ENCODE peak calls at places on chromosomes 11 and 22, in ten cellular contexts. O, L, A, H, E, Y, B, Z, N and S are unnamed samples.

GRCh38 chr11:66056541-66056940 is 4.4 kb downstream of the SF3B2 start:
- DNase-seq in L (no peak), Y (no peak), E (peak; percentile 76), H (no peak), N (no peak), B (peak; percentile 57), O (no peak), Z (no peak), A (no peak), S (no peak)

GRCh38 chr22:47204002-47204979 is 441.8 kb downstream of the TBC1D22A start:
- DNase-seq in L (no peak), N (no peak), O (no peak), Y (no peak), A (no peak), B (peak; percentile 8), H (no peak), Z (no peak), E (no peak), S (no peak)

GRCh38 chr11:34633990-34634725 is 13.3 kb downstream of the EHF start:
- DNase-seq in N (peak; percentile 29), A (no peak), B (peak; percentile 53), L (no peak), Z (no peak), Y (peak; percentile 55), E (peak; percentile 57), O (peak; percentile 45), H (peak; percentile 61), S (no peak)

GRCh38 chr11:8803973-8804372 is 107.0 kb upstream of the AKIP1 start:
- DNase-seq in O (no peak), Y (no peak), B (no peak), N (no peak), A (no peak), Z (no peak), E (no peak), H (no peak), L (no peak), S (no peak)

GRCh38 chr22:44595841-44596341 is 97.9 kb upstream of the RTL6 start:
- DNase-seq in Z (no peak), Y (no peak), H (no peak), L (no peak), B (peak; percentile 53), A (peak; percentile 49), N (no peak), E (peak; percentile 25), O (peak; percentile 60), S (no peak)

GRCh38 chr11:134393638-134394037 is 18.4 kb downstream of the B3GAT1 start:
- DNase-seq in B (no peak), E (no peak), L (no peak), N (no peak), A (peak; percentile 51), Z (no peak), O (no peak), Y (no peak), H (no peak), S (no peak)

GRCh38 chr11:7436657-7437056 is 48.6 kb upstream of the OLFML1 start:
- DNase-seq in B (no peak), L (no peak), O (no peak), N (peak; percentile 29), A (no peak), E (no peak), H (no peak), Y (no peak), Z (no peak), S (no peak)

GRCh38 chr11:40759341-40759740 is 700.1 kb downstream of the LRRC4C start:
- DNase-seq in A (no peak), L (no peak), E (no peak), B (no peak), H (no peak), Y (no peak), N (no peak), O (no peak), Z (no peak), S (no peak)

GRCh38 chr11:59463176-59463575 is 6.4 kb downstream of the OR4D6 start:
- DNase-seq in O (no peak), L (no peak), Y (peak; percentile 10), H (no peak), E (peak; percentile 33), Z (no peak), A (no peak), B (peak; percentile 31), N (no peak), S (no peak)

GRCh38 chr11:47511927-47512326 is 41.0 kb downstream of the CELF1 start:
- DNase-seq in B (no peak), L (no peak), N (no peak), E (no peak), Y (no peak), O (no peak), H (no peak), Z (no peak), A (no peak), S (no peak)

GRCh38 chr11:61004841-61005240 is 33.4 kb downstream of the CD6 start:
- DNase-seq in Z (no peak), Y (no peak), B (peak; percentile 6), N (no peak), H (no peak), A (no peak), E (peak; percentile 31), L (no peak), O (peak; percentile 7), S (no peak)

GRCh38 chr11:75816561-75817239 is 1.7 kb downstream of the UVRAG start:
- DNase-seq in A (no peak), Y (no peak), E (peak; percentile 19), H (peak; percentile 21), N (no peak), L (no peak), O (peak; percentile 23), Z (no peak), B (peak; percentile 21), S (no peak)

GRCh38 chr22:37739000-37739399 is 42.2 kb downstream of the TRIOBP start:
- DNase-seq in E (peak; percentile 83), Y (peak; percentile 62), H (no peak), Z (no peak), O (peak; percentile 32), L (no peak), B (peak; percentile 91), N (no peak), A (no peak), S (no peak)

GRCh38 chr22:38782402-38783094 is 11.4 kb downstream of the DNAL4 start:
- DNase-seq in H (no peak), E (peak; percentile 71), A (no peak), B (peak; percentile 75), L (no peak), N (no peak), Z (no peak), Y (peak; percentile 49), O (peak; percentile 88), S (no peak)

GRCh38 chr22:47151490-47151889 is 389.0 kb downstream of the TBC1D22A start:
- DNase-seq in Z (no peak), H (no peak), Y (peak; percentile 15), O (peak; percentile 52), B (peak; percentile 36), N (no peak), L (no peak), A (no peak), E (peak; percentile 45), S (no peak)